ENCODE peak calls at places on chromosome 12, in seven cellular contexts. Y is GM12891, H is HepG2, A is H1, K is GM12878, E is K562, S is SK-N-SH. O is an unnamed sample.

GRCh38 chr12:57844725-57845477 is 1.6 kb downstream of the CTDSP2 start:
- DNase-seq in K (no peak), S (peak; percentile 60), H (peak; percentile 68), A (no peak), E (peak; percentile 39), Y (peak; percentile 49), O (peak; percentile 46)

GRCh38 chr12:41981758-41982157 is 162.9 kb downstream of the GXYLT1 start:
- DNase-seq in K (no peak), E (no peak), S (no peak), Y (no peak), A (no peak), H (no peak), O (no peak)

GRCh38 chr12:122825773-122826724 is 9.2 kb upstream of the HIP1R start:
- DNase-seq in S (peak; percentile 48), H (no peak), K (no peak), A (no peak), E (no peak), Y (no peak), O (no peak)

GRCh38 chr12:122964439-122965257 is 1.6 kb downstream of the ABCB9 start:
- DNase-seq in K (no peak), Y (no peak), A (no peak), E (no peak), S (no peak), H (peak; percentile 54), O (no peak)

GRCh38 chr12:8011331-8011730 is 21.2 kb upstream of the FOXJ2 start:
- DNase-seq in A (no peak), S (no peak), Y (no peak), K (no peak), E (no peak), H (no peak), O (no peak)

GRCh38 chr12:109329710-109330109 is 18.0 kb upstream of the MYO1H start:
- DNase-seq in A (no peak), S (no peak), E (no peak), H (no peak), K (no peak), Y (no peak), O (no peak)

GRCh38 chr12:62919827-62920226 is 15.1 kb downstream of the PPM1H start:
- DNase-seq in H (no peak), S (no peak), K (no peak), E (no peak), Y (no peak), A (no peak), O (no peak)

GRCh38 chr12:2691340-2692111 is 103.2 kb upstream of the FKBP4 start:
- DNase-seq in Y (peak; percentile 70), E (peak; percentile 29), H (no peak), A (peak; percentile 81), K (peak; percentile 15), S (no peak), O (peak; percentile 53)

GRCh38 chr12:126608607-126609175 is 1543.5 kb downstream of the AACS start:
- DNase-seq in S (no peak), H (no peak), E (no peak), K (no peak), Y (no peak), A (no peak), O (no peak)

GRCh38 chr12:116172224-116172849 is 105.2 kb downstream of the MED13L start:
- DNase-seq in S (no peak), H (no peak), E (peak; percentile 18), A (no peak), Y (no peak), K (no peak), O (peak; percentile 5)

GRCh38 chr12:101414533-101415119 is 7.1 kb upstream of the ARL1 start:
- DNase-seq in Y (no peak), K (peak; percentile 13), E (peak; percentile 31), A (no peak), H (peak; percentile 58), S (peak; percentile 52), O (no peak)

GRCh38 chr12:124917841-124918621 is 3.6 kb upstream of the UBC start:
- DNase-seq in E (no peak), H (peak; percentile 49), S (no peak), Y (no peak), A (no peak), K (no peak), O (no peak)

GRCh38 chr12:92561543-92561899 is 141.3 kb upstream of the PLEKHG7 start:
- DNase-seq in E (no peak), A (no peak), H (no peak), S (no peak), K (no peak), Y (no peak), O (no peak)

GRCh38 chr12:30599631-30600030 is 96.0 kb downstream of the IPO8 start:
- DNase-seq in Y (no peak), S (no peak), A (no peak), E (no peak), K (no peak), H (peak; percentile 97), O (no peak)

GRCh38 chr12:125203145-125203765 is 138.0 kb downstream of the AACS start:
- DNase-seq in S (no peak), Y (no peak), E (peak; percentile 29), K (no peak), H (peak; percentile 9), A (no peak), O (no peak)

GRCh38 chr12:26193539-26193938 is 1.8 kb upstream of the SSPN start:
- DNase-seq in Y (no peak), E (no peak), H (no peak), S (no peak), K (no peak), A (no peak), O (no peak)

GRCh38 chr12:26196424-26196722 is 1.0 kb downstream of the SSPN start:
- DNase-seq in K (no peak), A (no peak), E (no peak), H (no peak), Y (no peak), S (peak; percentile 16), O (no peak)

GRCh38 chr12:26195250-26195640 is at the start of gene SSPN:
- DNase-seq in Y (no peak), A (peak; percentile 63), S (peak; percentile 80), K (no peak), E (no peak), H (no peak), O (no peak)

GRCh38 chr12:26197832-26198231 is 2.5 kb downstream of the SSPN start:
- DNase-seq in S (peak; percentile 31), K (no peak), A (no peak), E (no peak), H (no peak), Y (no peak), O (no peak)

GRCh38 chr12:26195641-26196423 is 459 bp downstream of the SSPN start:
- DNase-seq in S (peak; percentile 78), A (peak; percentile 64), E (no peak), K (no peak), H (no peak), Y (peak; percentile 14), O (peak; percentile 13)
- TF ChIP-seq TAF1 in S (no peak), A (peak; percentile 47), E (no peak), K (no peak), H (no peak), Y (no peak), O (no peak)

GRCh38 chr12:26941251-26941650 is 3.0 kb downstream of the FGFR1OP2 start:
- DNase-seq in H (no peak), Y (no peak), E (no peak), K (no peak), A (no peak), S (no peak), O (no peak)
- TF ChIP-seq TAF1 in H (no peak), Y (no peak), E (no peak), K (no peak), A (no peak), S (no peak), O (no peak)

DNA sequence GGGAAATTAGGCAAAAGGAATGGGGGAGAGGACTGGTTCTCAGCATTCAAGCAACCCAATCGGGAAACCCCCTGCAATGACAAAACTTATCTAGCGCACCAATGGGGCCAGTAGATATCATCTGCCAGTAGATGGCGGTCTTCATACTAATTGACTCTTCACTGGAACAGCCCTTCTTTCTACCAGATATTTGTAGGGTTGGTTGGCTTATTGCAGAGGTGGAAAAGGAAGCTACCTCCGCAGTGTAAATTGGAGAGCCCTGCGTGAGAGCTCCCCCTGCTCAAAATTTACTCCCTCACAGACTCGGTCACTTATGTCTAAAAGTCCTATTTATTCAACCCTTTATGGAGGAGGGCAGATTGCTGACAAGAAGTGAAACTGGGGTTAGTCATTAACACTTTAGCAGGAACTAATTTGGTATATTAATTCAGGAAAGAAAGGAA is 166.1 kb upstream of the CCND2 start:
- DNase-seq in A (peak; percentile 53), Y (peak; percentile 59), H (peak; percentile 55), E (peak; percentile 65), S (peak; percentile 29), K (peak; percentile 86), O (peak; percentile 54)
- TF ChIP-seq TAF1 in A (no peak), Y (no peak), H (no peak), E (no peak), S (no peak), K (no peak), O (no peak)

DNA sequence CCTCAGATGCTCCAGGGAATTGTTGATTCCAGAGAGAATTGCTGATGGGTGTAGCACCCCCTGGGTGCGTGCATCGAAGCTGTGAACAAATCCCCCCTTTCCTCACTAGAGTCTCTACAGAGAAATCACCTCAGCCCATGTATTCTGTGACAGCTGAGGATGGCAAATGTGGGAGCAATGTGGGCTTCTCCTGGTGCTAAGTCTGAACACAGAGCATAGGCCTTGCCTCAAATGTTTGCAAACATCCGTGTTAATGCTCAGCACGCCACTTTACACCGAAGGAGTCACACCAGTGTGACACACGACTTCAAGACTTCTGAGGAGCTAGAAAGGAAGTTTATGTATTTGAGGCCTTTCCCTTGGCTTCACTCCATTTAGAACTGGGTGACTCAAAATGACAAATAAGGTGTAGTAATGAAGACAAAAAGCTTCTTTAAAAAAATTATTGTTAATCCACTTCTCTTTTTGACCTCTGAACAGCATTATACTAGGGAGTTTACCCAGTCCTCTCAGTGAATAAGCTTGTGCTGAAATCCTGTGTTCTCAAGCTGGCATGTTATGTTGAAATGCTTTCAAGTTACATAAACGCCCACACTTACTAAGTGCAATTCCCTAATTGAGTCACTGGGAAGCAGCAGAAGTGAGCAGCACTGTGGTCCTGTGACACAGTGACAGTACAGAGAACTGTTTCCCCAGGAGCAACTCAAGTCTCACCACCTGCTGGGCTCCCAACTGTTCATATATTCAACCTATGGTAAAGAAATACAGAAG is 92.9 kb downstream of the FAR2 start:
- DNase-seq in Y (no peak), A (no peak), H (peak; percentile 37), E (no peak), S (peak; percentile 24), K (peak; percentile 72), O (peak; percentile 4)
- TF ChIP-seq TAF1 in Y (no peak), A (no peak), H (no peak), E (no peak), S (no peak), K (no peak), O (no peak)

GRCh38 chr12:53052419-53053222 is 2.8 kb downstream of the TNS2 start:
- DNase-seq in Y (no peak), S (no peak), E (no peak), K (no peak), H (no peak), A (no peak), O (no peak)
- TF ChIP-seq TAF1 in Y (no peak), S (no peak), E (no peak), K (no peak), H (no peak), A (no peak), O (no peak)

GRCh38 chr12:67909091-67909531 is 80.1 kb upstream of the IFNG-AS1 start:
- DNase-seq in S (no peak), H (no peak), E (no peak), A (no peak), Y (no peak), K (no peak), O (no peak)
- TF ChIP-seq TAF1 in S (no peak), H (no peak), E (no peak), A (no peak), Y (no peak), K (no peak), O (no peak)

GRCh38 chr12:93819048-93819491 is 141.9 kb downstream of the CRADD start:
- DNase-seq in A (no peak), Y (no peak), E (no peak), K (no peak), H (no peak), S (no peak), O (no peak)
- TF ChIP-seq TAF1 in A (no peak), Y (no peak), E (no peak), K (no peak), H (no peak), S (no peak), O (no peak)

O was measured in GM12892.